ENCODE peak calls at places on chromosomes 5 and 9, in eight cellular contexts. V is glutamatergic neuron; C is heart right ventricle; L is NCI-H69; P is ELF-1; K is neural crest cell; Q is stimulated activated CD4-positive, alpha-beta T cell treated with anti-CD3 and anti-CD28 coated beads, Interleukin-4, amount 100 ng/mL, for 24 hours; R is stimulated activated naive CD8-positive, alpha-beta T cell treated with anti-CD3 and anti-CD28 coated beads, Interleukin-15, amount 100 ng/mL, for 72 hours. N is an unnamed sample.

GRCh38 chr5:135477594-135477993 is 25.4 kb upstream of the TIFAB start:
- DNase-seq in V (peak), C (no peak), L (no peak), P (no peak), K (no peak), Q (no peak), R (no peak), N (no peak)

GRCh38 chr5:147382776-147383175 is 127.1 kb downstream of the DPYSL3 start:
- DNase-seq in V (peak), C (no peak), L (peak), P (peak), K (no peak), Q (no peak), R (no peak), N (no peak)

GRCh38 chr5:133848306-133848924 is 120.0 kb downstream of the C5orf15 start:
- DNase-seq in V (no peak), C (no peak), L (peak), P (peak), K (no peak), Q (no peak), R (no peak), N (no peak)

GRCh38 chr9:134320195-134320885 is 5.9 kb upstream of the RXRA start:
- DNase-seq in V (peak), C (no peak), L (no peak), P (peak), K (peak), Q (no peak), R (no peak), N (no peak)

GRCh38 chr9:77188242-77188641 is 10.9 kb downstream of the VPS13A start:
- DNase-seq in V (no peak), C (no peak), L (no peak), P (no peak), K (no peak), Q (no peak), R (no peak), N (no peak)

GRCh38 chr9:87792831-87793288 is 66.9 kb downstream of the CTSL start:
- DNase-seq in V (no peak), C (peak), L (no peak), P (peak), K (no peak), Q (peak), R (peak), N (no peak)

GRCh38 chr9:105328872-105329728 is 84.6 kb downstream of the SLC44A1 start:
- DNase-seq in V (no peak), C (peak), L (no peak), P (no peak), K (no peak), Q (no peak), R (no peak), N (no peak)

GRCh38 chr5:114360816-114361723 is 800 bp upstream of the KCNN2 start:
- DNase-seq in V (peak), C (peak), L (peak), P (peak), K (peak), Q (no peak), R (peak), N (no peak)

GRCh38 chr5:130871346-130872086 is 293.5 kb downstream of the HINT1 start:
- DNase-seq in V (peak), C (peak), L (peak), P (peak), K (peak), Q (peak), R (peak), N (no peak)

GRCh38 chr9:98101868-98102273 is 17.2 kb downstream of the TRIM14 start:
- DNase-seq in V (no peak), C (no peak), L (peak), P (no peak), K (no peak), Q (peak), R (peak), N (no peak)

GRCh38 chr5:50440651-50441478 is at the start of gene EMB:
- DNase-seq in V (peak), C (peak), L (peak), P (peak), K (peak), Q (peak), R (peak), N (peak)

GRCh38 chr9:126424511-126424910 is 97.9 kb downstream of the MVB12B start:
- DNase-seq in V (no peak), C (no peak), L (no peak), P (no peak), K (no peak), Q (no peak), R (no peak), N (no peak)

GRCh38 chr5:93378073-93378472 is 202.9 kb downstream of the NR2F1-AS1 start:
- DNase-seq in V (no peak), C (no peak), L (peak), P (no peak), K (no peak), Q (no peak), R (no peak), N (no peak)

GRCh38 chr5:140232731-140233130 is 57.7 kb downstream of the CYSTM1 start:
- DNase-seq in V (no peak), C (no peak), L (no peak), P (no peak), K (no peak), Q (no peak), R (no peak), N (no peak)

GRCh38 chr9:95079461-95079860 is 238.0 kb downstream of the FANCC start:
- DNase-seq in V (no peak), C (no peak), L (no peak), P (no peak), K (no peak), Q (no peak), R (no peak), N (no peak)

GRCh38 chr9:73155968-73156592 is 4.4 kb downstream of the ANXA1 start:
- DNase-seq in V (no peak), C (no peak), L (no peak), P (no peak), K (no peak), Q (no peak), R (no peak), N (no peak)

GRCh38 chr9:88749420-88749819 is 214.4 kb downstream of the NXNL2 start:
- DNase-seq in V (no peak), C (no peak), L (no peak), P (no peak), K (no peak), Q (no peak), R (no peak), N (no peak)

GRCh38 chr9:137083418-137084004 is 3.3 kb upstream of the MAN1B1 start:
- DNase-seq in V (no peak), C (no peak), L (no peak), P (peak), K (no peak), Q (peak), R (peak), N (peak)

GRCh38 chr5:130032807-130033206 is 128.5 kb downstream of the CHSY3 start:
- DNase-seq in V (no peak), C (no peak), L (no peak), P (no peak), K (no peak), Q (no peak), R (no peak), N (no peak)

GRCh38 chr9:123349691-123350480 is 6.1 kb upstream of the CRB2 start:
- DNase-seq in V (peak), C (peak), L (peak), P (peak), K (peak), Q (peak), R (peak), N (peak)

GRCh38 chr5:4413996-4414395 is 726.1 kb upstream of the ADAMTS16 start:
- DNase-seq in V (no peak), C (no peak), L (no peak), P (no peak), K (no peak), Q (no peak), R (no peak), N (no peak)